ENCODE peak calls at places on chromosomes 11 and 22, in nine cellular contexts. A, Y, Q, E, B, J, R, F and M are unnamed samples. For H3K36me3, the result is how much of the 10 kb centered on the place peaks cover.

GRCh38 chr11:14519692-14520085 is 497 bp downstream of the PSMA1 start:
- DNase-seq in A (no peak), Y (no peak), Q (no peak), E (no peak), B (no peak), J (no peak), R (peak), F (no peak), M (no peak)

GRCh38 chr22:22422629-22423112 is 85.9 kb downstream of the ZNF280B start:
- DNase-seq in A (peak), Y (peak), Q (peak), E (no peak), B (peak), J (peak), R (peak), F (no peak), M (peak)

GRCh38 chr11:11504071-11504470 is 117.7 kb downstream of the GALNT18 start:
- DNase-seq in A (no peak), Y (peak), Q (no peak), E (no peak), B (no peak), J (no peak), R (no peak), F (no peak), M (no peak)

GRCh38 chr11:58647141-58647699 is 24.8 kb downstream of the CNTF start:
- DNase-seq in A (no peak), Y (no peak), Q (no peak), E (no peak), B (no peak), J (no peak), R (peak), F (no peak), M (peak)

GRCh38 chr11:122287401-122287800 is 171.4 kb upstream of the BLID start:
- DNase-seq in A (no peak), Y (no peak), Q (no peak), E (no peak), B (no peak), J (no peak), R (no peak), F (no peak), M (no peak)

GRCh38 chr11:35321532-35322320 is 97.6 kb downstream of the SLC1A2 start:
- DNase-seq in A (no peak), Y (no peak), Q (no peak), E (no peak), B (no peak), J (no peak), R (no peak), F (no peak), M (no peak)

GRCh38 chr11:120832609-120833221 is 191.2 kb upstream of the TBCEL start:
- DNase-seq in A (no peak), Y (no peak), Q (no peak), E (no peak), B (no peak), J (no peak), R (no peak), F (no peak), M (no peak)

GRCh38 chr22:42958937-42959336 is 56.0 kb downstream of the PACSIN2 start:
- DNase-seq in A (no peak), Y (no peak), Q (no peak), E (no peak), B (no peak), J (no peak), R (no peak), F (peak), M (no peak)

GRCh38 chr11:94602430-94603372 is 35.5 kb downstream of the PIWIL4 start:
- DNase-seq in A (peak), Y (peak), Q (peak), E (peak), B (peak), J (no peak), R (peak), F (peak), M (no peak)

GRCh38 chr22:29737251-29738117 is 17.7 kb downstream of the CABP7 start:
- DNase-seq in A (no peak), Y (no peak), Q (no peak), E (no peak), B (no peak), J (no peak), R (no peak), F (no peak), M (no peak)

GRCh38 chr11:43504316-43504950 is 145.7 kb downstream of the TTC17 start:
- DNase-seq in A (no peak), Y (no peak), Q (peak), E (no peak), B (no peak), J (peak), R (no peak), F (no peak), M (peak)

GRCh38 chr22:20951932-20952380 is 15.1 kb upstream of the AIFM3 start:
- DNase-seq in A (no peak), Y (peak), Q (no peak), E (no peak), B (no peak), J (no peak), R (no peak), F (no peak), M (no peak)

GRCh38 chr22:46791201-46791731 is 28.8 kb downstream of the TBC1D22A start:
- DNase-seq in A (peak), Y (peak), Q (no peak), E (peak), B (peak), J (no peak), R (no peak), F (peak), M (no peak)

GRCh38 chr11:30914143-30914762 is 328.1 kb upstream of the MPPED2 start:
- DNase-seq in A (peak), Y (peak), Q (peak), E (no peak), B (peak), J (peak), R (no peak), F (no peak), M (no peak)

GRCh38 chr11:59195596-59195995 is 17.1 kb downstream of the MPEG1 start:
- DNase-seq in A (no peak), Y (no peak), Q (no peak), E (no peak), B (no peak), J (no peak), R (no peak), F (no peak), M (no peak)

GRCh38 chr11:4455439-4455838 is 6.3 kb downstream of the OR52K2 start:
- DNase-seq in A (no peak), Y (no peak), Q (no peak), E (no peak), B (peak), J (no peak), R (no peak), F (no peak), M (no peak)

GRCh38 chr11:1152316-1153104 is 5.2 kb upstream of the MUC5AC start:
- DNase-seq in A (peak), Y (no peak), Q (peak), E (no peak), B (no peak), J (no peak), R (no peak), F (peak), M (no peak)

GRCh38 chr11:17792161-17792560 is 57.6 kb downstream of the KCNC1 start:
- DNase-seq in A (no peak), Y (no peak), Q (no peak), E (no peak), B (no peak), J (no peak), R (no peak), F (no peak), M (no peak)

GRCh38 chr11:1860108-1860507 is 7.2 kb downstream of the LSP1 start:
- DNase-seq in A (no peak), Y (no peak), Q (no peak), E (no peak), B (no peak), J (no peak), R (no peak), F (no peak), M (no peak)

GRCh38 chr11:76797341-76798201 is 14.4 kb downstream of the TSKU start:
- DNase-seq in A (no peak), Y (no peak), Q (no peak), E (peak), B (peak), J (peak), R (no peak), F (no peak), M (peak)

GRCh38 chr22:43136255-43136654 is 6.9 kb downstream of the MCAT start:
- DNase-seq in A (peak), Y (peak), Q (no peak), E (no peak), B (no peak), J (peak), R (no peak), F (no peak), M (no peak)

GRCh38 chr11:58286249-58286648 is 18.2 kb upstream of the OR10W1 start:
- DNase-seq in A (no peak), Y (peak), Q (no peak), E (no peak), B (no peak), J (no peak), R (no peak), F (no peak), M (no peak)

GRCh38 chr11:130668751-130669150 is 220.3 kb downstream of the ADAMTS15 start:
- DNase-seq in A (no peak), Y (no peak), Q (no peak), E (no peak), B (no peak), J (no peak), R (no peak), F (no peak), M (no peak)

GRCh38 chr22:17268501-17269223 is 49.4 kb upstream of the ADA2 start:
- DNase-seq in A (no peak), Y (no peak), Q (no peak), E (no peak), B (no peak), J (no peak), R (no peak), F (no peak), M (no peak)

GRCh38 chr11:11279956-11280689 is 72.9 kb downstream of the CSNK2A3 start:
- DNase-seq in A (no peak), Y (no peak), Q (no peak), E (peak), B (no peak), J (no peak), R (no peak), F (no peak), M (no peak)

GRCh38 chr11:44977493-44977984 is 26.9 kb upstream of the TP53I11 start:
- DNase-seq in A (peak), Y (peak), Q (no peak), E (no peak), B (no peak), J (no peak), R (no peak), F (no peak), M (no peak)

GRCh38 chr11:17014774-17015638 is 792 bp upstream of the PLEKHA7 start:
- DNase-seq in A (peak), Y (peak), Q (no peak), E (peak), B (peak), J (peak), R (no peak), F (no peak), M (no peak)

GRCh38 chr22:31044262-31044861 is 36.8 kb upstream of the SMTN start:
- DNase-seq in A (peak), Y (peak), Q (peak), E (peak), B (peak), J (no peak), R (no peak), F (no peak), M (no peak)

GRCh38 chr11:444397-445144 is 2.8 kb upstream of the ANO9 start:
- DNase-seq in A (peak), Y (peak), Q (no peak), E (no peak), B (no peak), J (no peak), R (no peak), F (no peak), M (no peak)

GRCh38 chr11:118537409-118537980 is 6.5 kb downstream of the TMEM25 start:
- DNase-seq in A (no peak), Y (no peak), Q (no peak), E (no peak), B (no peak), J (no peak), R (no peak), F (no peak), M (no peak)

GRCh38 chr22:38842512-38843200 is 1.2 kb downstream of the NPTXR start:
- DNase-seq in A (no peak), Y (no peak), Q (no peak), E (no peak), B (no peak), J (no peak), R (no peak), F (no peak), M (no peak)

GRCh38 chr11:70732493-70733206 is 334.3 kb downstream of the CTTN start:
- DNase-seq in A (no peak), Y (no peak), Q (no peak), E (no peak), B (no peak), J (no peak), R (no peak), F (no peak), M (no peak)

GRCh38 chr11:22177186-22177585 is 15.7 kb upstream of the ANO5 start:
- DNase-seq in A (no peak), Y (no peak), Q (no peak), E (no peak), B (no peak), J (no peak), R (no peak), F (no peak), M (no peak)
- TF ChIP-seq CTCF in A (no peak), Y (no peak), Q (no peak), E (no peak), B (no peak), J (peak), R (no peak), F (no peak), M (no peak)

GRCh38 chr11:8834379-8834778 is 76.6 kb upstream of the AKIP1 start:
- DNase-seq in A (no peak), Y (no peak), Q (no peak), E (no peak), B (no peak), J (no peak), R (no peak), F (no peak), M (no peak)
- TF ChIP-seq EP300 in A (no peak), Y (no peak), Q (no peak), E (no peak), B (no peak), J (no peak), R (no peak), F (no peak), M (no peak)

GRCh38 chr22:50192825-50193204 is 7.1 kb downstream of the TRABD start:
- DNase-seq in A (peak), Y (peak), Q (no peak), E (no peak), B (no peak), J (no peak), R (no peak), F (no peak), M (no peak)
- H3K36me3 ChIP-seq in A (under half), Y (under half), Q (under half), E (under half), B (under half), J (under half), R (under half), F (under half), M (half or more)

GRCh38 chr11:81495699-81496292 is 1237.9 kb downstream of the FAM181B start:
- DNase-seq in A (no peak), Y (no peak), Q (no peak), E (no peak), B (no peak), J (no peak), R (no peak), F (no peak), M (no peak)

GRCh38 chr11:81492923-81493445 is 1240.7 kb downstream of the FAM181B start:
- DNase-seq in A (no peak), Y (no peak), Q (no peak), E (no peak), B (no peak), J (no peak), R (no peak), F (no peak), M (no peak)

GRCh38 chr11:81496566-81496965 is 1237.1 kb downstream of the FAM181B start:
- DNase-seq in A (no peak), Y (no peak), Q (no peak), E (no peak), B (no peak), J (no peak), R (no peak), F (no peak), M (no peak)

GRCh38 chr11:81494431-81494830 is 1239.2 kb downstream of the FAM181B start:
- DNase-seq in A (no peak), Y (no peak), Q (no peak), E (no peak), B (no peak), J (no peak), R (no peak), F (no peak), M (no peak)

GRCh38 chr11:81497202-81497804 is 1236.4 kb downstream of the FAM181B start:
- DNase-seq in A (no peak), Y (no peak), Q (no peak), E (no peak), B (peak), J (no peak), R (no peak), F (no peak), M (no peak)
- TF ChIP-seq CTCF in A (no peak), Y (peak), Q (no peak), E (no peak), B (peak), J (peak), R (peak), F (peak), M (peak)

GRCh38 chr11:62755086-62755615 is 1.2 kb upstream of the ZBTB3 start:
- DNase-seq in A (no peak), Y (no peak), Q (no peak), E (no peak), B (no peak), J (no peak), R (no peak), F (no peak), M (no peak)

GRCh38 chr11:62757846-62758788 is 3.3 kb upstream of the POLR2G start:
- DNase-seq in A (no peak), Y (no peak), Q (no peak), E (no peak), B (no peak), J (peak), R (no peak), F (no peak), M (no peak)

GRCh38 chr11:62752177-62752785 is 1.7 kb downstream of the ZBTB3 start:
- DNase-seq in A (no peak), Y (no peak), Q (no peak), E (no peak), B (no peak), J (no peak), R (no peak), F (no peak), M (no peak)

GRCh38 chr11:62753736-62754603 is at the start of gene ZBTB3:
- DNase-seq in A (peak), Y (peak), Q (peak), E (peak), B (peak), J (peak), R (peak), F (peak), M (peak)

GRCh38 chr11:62752994-62753735 is 795 bp downstream of the ZBTB3 start:
- DNase-seq in A (no peak), Y (no peak), Q (no peak), E (no peak), B (no peak), J (no peak), R (no peak), F (no peak), M (no peak)
- TF ChIP-seq EP300 in A (no peak), Y (no peak), Q (no peak), E (no peak), B (no peak), J (no peak), R (no peak), F (no peak), M (no peak)

DNA sequence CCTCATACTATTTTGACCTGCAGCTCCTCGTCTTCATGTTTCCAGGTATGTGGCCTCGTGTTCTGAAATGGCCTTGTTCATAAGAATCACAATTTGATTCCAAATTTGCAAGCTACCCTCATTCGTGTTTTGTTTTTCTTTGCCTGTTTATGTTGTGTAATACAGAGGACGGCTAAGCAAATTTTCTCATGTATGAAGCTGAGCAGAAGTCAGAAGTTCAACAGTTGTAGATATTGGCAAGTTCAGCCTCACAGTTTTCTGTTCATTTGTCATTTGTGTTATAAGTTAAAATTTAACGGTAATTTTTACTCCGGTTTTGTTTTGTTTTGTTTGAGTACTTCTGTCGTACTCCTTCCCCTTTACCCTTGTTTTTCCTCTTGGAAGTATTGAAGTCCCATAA is 15.4 kb upstream of the CHEK1 start:
- DNase-seq in A (no peak), Y (no peak), Q (no peak), E (no peak), B (no peak), J (no peak), R (no peak), F (no peak), M (no peak)
- H3K36me3 ChIP-seq in A (half or more), Y (under half), Q (under half), E (half or more), B (under half), J (under half), R (under half), F (half or more), M (half or more)